ENCODE peak calls at places on chromosomes 5 and 9, in nine cellular contexts. E is activated CD8-positive, alpha-beta memory T cell treated with anti-CD3 and anti-CD28 coated beads for 4 hours; L is sciatic nerve; X is tibial nerve; B is mucosa of descending colon; A is nucleus accumbens; M is stimulated activated CD4-positive, alpha-beta T cell treated with anti-CD3 and anti-CD28 coated beads, Interleukin-4, amount 100 ng/mL, for 48 hours; W is NCI-H2081; D is HEK293T. J is an unnamed sample.

GRCh38 chr9:110911659-110912473 is 126.4 kb downstream of the LPAR1 start:
- DNase-seq in B (no peak), M (no peak), X (no peak), A (no peak), L (no peak), D (no peak), E (no peak), W (no peak), J (no peak)

GRCh38 chr9:131487001-131487400 is 15.7 kb upstream of the POMT1 start:
- DNase-seq in D (no peak), L (no peak), E (no peak), X (no peak), A (no peak), M (no peak), W (no peak), B (no peak), J (no peak)

GRCh38 chr9:18746631-18747030 is 272.7 kb downstream of the ADAMTSL1 start:
- DNase-seq in E (no peak), B (no peak), A (no peak), L (no peak), D (no peak), W (no peak), X (no peak), M (no peak), J (no peak)

GRCh38 chr9:72292874-72293607 is 72.0 kb downstream of the ZFAND5 start:
- DNase-seq in A (no peak), X (no peak), D (peak; percentile 24), W (no peak), L (no peak), B (no peak), M (no peak), E (no peak), J (no peak)

GRCh38 chr5:1204693-1205242 is 3.4 kb downstream of the SLC6A19 start:
- DNase-seq in X (no peak), B (no peak), A (no peak), E (no peak), M (no peak), L (no peak), D (no peak), W (no peak), J (no peak)

GRCh38 chr9:106783121-106783520 is 79.8 kb upstream of the ZNF462 start:
- DNase-seq in B (no peak), M (no peak), E (no peak), X (no peak), A (no peak), D (no peak), L (no peak), W (no peak), J (no peak)

GRCh38 chr5:173290477-173291131 is 37.6 kb downstream of the STC2 start:
- DNase-seq in W (no peak), X (no peak), A (no peak), M (no peak), E (no peak), L (no peak), B (no peak), D (no peak), J (no peak)

GRCh38 chr9:72856985-72857631 is 95.7 kb downstream of the ALDH1A1 start:
- DNase-seq in L (no peak), X (no peak), A (no peak), B (no peak), E (no peak), D (peak; percentile 48), W (peak; percentile 44), M (no peak), J (no peak)

GRCh38 chr5:86526811-86527348 is 90.9 kb upstream of the COX7C start:
- DNase-seq in X (no peak), D (no peak), L (no peak), A (no peak), E (no peak), B (no peak), M (no peak), W (no peak), J (no peak)

GRCh38 chr9:132986586-132986985 is 8.1 kb downstream of the GFI1B start:
- DNase-seq in M (no peak), E (no peak), W (no peak), B (no peak), X (no peak), L (no peak), A (no peak), D (no peak), J (no peak)

GRCh38 chr9:134299883-134300282 is 26.4 kb upstream of the RXRA start:
- DNase-seq in M (no peak), A (no peak), W (no peak), L (no peak), B (peak; percentile 6), E (no peak), X (no peak), D (no peak), J (no peak)

GRCh38 chr5:151562019-151562707 is 29.0 kb downstream of the FAT2 start:
- DNase-seq in M (no peak), D (no peak), W (peak; percentile 25), A (no peak), B (no peak), X (no peak), E (no peak), L (no peak), J (no peak)

GRCh38 chr9:77423841-77424240 is 224.3 kb downstream of the GNA14 start:
- DNase-seq in B (no peak), D (no peak), L (no peak), W (no peak), E (no peak), X (no peak), M (no peak), A (no peak), J (no peak)

GRCh38 chr5:74543162-74543995 is 97.1 kb downstream of the ENC1 start:
- DNase-seq in B (no peak), A (no peak), X (no peak), L (no peak), E (no peak), W (no peak), D (peak; percentile 51), M (no peak), J (peak; percentile 66)

GRCh38 chr9:99253772-99254431 is 31.8 kb downstream of the SEC61B start:
- DNase-seq in L (no peak), W (no peak), E (peak; percentile 49), D (no peak), X (no peak), B (peak; percentile 28), A (no peak), M (peak; percentile 70), J (no peak)

GRCh38 chr5:178288373-178289368 is 56.1 kb upstream of the PHYKPL start:
- DNase-seq in L (no peak), X (no peak), W (no peak), B (no peak), A (no peak), E (no peak), D (no peak), M (no peak), J (peak; percentile 7)

GRCh38 chr5:33261747-33262146 is 179.0 kb upstream of the TARS1 start:
- DNase-seq in A (no peak), E (no peak), X (no peak), B (no peak), D (no peak), W (no peak), L (no peak), M (no peak), J (no peak)

GRCh38 chr9:132341177-132341840 is 13.5 kb downstream of the SETX start:
- DNase-seq in A (no peak), E (no peak), X (no peak), W (no peak), M (no peak), D (no peak), B (no peak), L (no peak), J (no peak)

GRCh38 chr5:111626473-111627166 is 114.3 kb upstream of the STARD4 start:
- DNase-seq in B (no peak), L (no peak), A (no peak), D (no peak), M (no peak), E (no peak), X (no peak), W (no peak), J (no peak)

GRCh38 chr5:541888-542692 is 17.8 kb upstream of the SLC9A3 start:
- DNase-seq in A (no peak), W (no peak), M (no peak), D (no peak), L (peak; percentile 51), E (no peak), X (peak; percentile 7), B (peak; percentile 24), J (no peak)

GRCh38 chr5:83095973-83096539 is 18.7 kb downstream of the XRCC4 start:
- DNase-seq in E (no peak), W (no peak), B (no peak), L (no peak), M (no peak), A (no peak), D (no peak), X (no peak), J (no peak)

GRCh38 chr5:83789376-83789775 is 68.7 kb upstream of the HAPLN1 start:
- DNase-seq in D (no peak), X (no peak), M (no peak), B (no peak), L (no peak), A (no peak), W (no peak), E (no peak), J (no peak)

GRCh38 chr5:8842906-8843590 is 702.8 kb downstream of the SEMA5A start:
- DNase-seq in E (no peak), X (no peak), B (no peak), L (peak; percentile 65), W (peak; percentile 13), M (no peak), D (no peak), A (no peak), J (no peak)

GRCh38 chr5:40171971-40172370 is 507.7 kb upstream of the PTGER4 start:
- DNase-seq in A (no peak), M (no peak), L (no peak), E (no peak), W (no peak), D (no peak), B (no peak), X (no peak), J (no peak)

GRCh38 chr9:684055-684949 is 157.2 kb upstream of the DMRT1 start:
- DNase-seq in M (no peak), W (no peak), E (no peak), X (no peak), L (no peak), D (peak; percentile 23), A (no peak), B (no peak), J (no peak)

GRCh38 chr9:129102791-129103594 is 7.6 kb downstream of the CRAT start:
- DNase-seq in B (peak; percentile 62), E (no peak), M (no peak), W (no peak), D (peak; percentile 73), X (no peak), A (no peak), L (no peak), J (no peak)

GRCh38 chr9:125079931-125080330 is 63.4 kb downstream of the SCAI start:
- DNase-seq in B (no peak), X (no peak), E (no peak), W (no peak), D (no peak), A (no peak), M (no peak), L (no peak), J (no peak)

GRCh38 chr5:157446077-157446930 is 13.7 kb upstream of the NIPAL4 start:
- DNase-seq in B (no peak), L (no peak), W (no peak), E (no peak), D (no peak), X (no peak), M (no peak), A (no peak), J (no peak)

GRCh38 chr9:75551866-75552265 is 338.6 kb upstream of the PCSK5 start:
- DNase-seq in X (no peak), D (no peak), W (no peak), L (no peak), A (no peak), M (no peak), E (no peak), B (no peak), J (no peak)

GRCh38 chr5:142846402-142846801 is 76.2 kb downstream of the ARHGAP26 start:
- DNase-seq in W (no peak), X (no peak), D (no peak), L (no peak), B (no peak), E (no peak), A (no peak), M (no peak), J (no peak)

GRCh38 chr5:142420521-142420920 is 95.7 kb upstream of the SPRY4 start:
- DNase-seq in L (no peak), E (no peak), A (no peak), M (no peak), D (no peak), X (no peak), B (no peak), W (no peak), J (no peak)

J was measured in NCI-H1048.